ENCODE peak calls at places on chromosomes 11 and 22, in ten cellular contexts. M, G, J, C, I, W, E, R, Z and F are unnamed samples.

GRCh38 chr22:44365196-44365802 is 52.5 kb upstream of the SHISAL1 start:
- DNase-seq in I (no peak), G (no peak), R (no peak), Z (no peak), M (no peak), W (no peak), J (no peak), E (peak), C (no peak), F (no peak)

GRCh38 chr22:45584121-45584570 is 81.5 kb downstream of the FBLN1 start:
- DNase-seq in E (peak), J (no peak), Z (no peak), C (no peak), I (no peak), W (no peak), M (no peak), G (peak), R (no peak), F (no peak)

GRCh38 chr11:65917077-65917433 is 1.8 kb downstream of the C11orf68 start:
- DNase-seq in Z (no peak), I (no peak), R (no peak), C (peak), J (no peak), G (peak), M (no peak), E (no peak), W (no peak), F (no peak)

GRCh38 chr11:35190804-35191348 is 51.9 kb downstream of the CD44 start:
- DNase-seq in Z (no peak), J (no peak), R (no peak), G (no peak), M (no peak), C (no peak), E (no peak), I (no peak), W (no peak), F (no peak)

GRCh38 chr11:105838668-105839403 is 183.2 kb downstream of the MSANTD4 start:
- DNase-seq in W (no peak), G (peak), C (peak), I (no peak), J (no peak), R (no peak), E (no peak), Z (no peak), M (no peak), F (no peak)

GRCh38 chr22:49606562-49606961 is 221.1 kb downstream of the BRD1 start:
- DNase-seq in J (no peak), R (no peak), G (no peak), C (no peak), Z (no peak), M (no peak), I (no peak), W (no peak), E (no peak), F (no peak)

GRCh38 chr22:25368271-25368670 is 148.8 kb downstream of the CRYBB2 start:
- DNase-seq in Z (peak), G (peak), E (no peak), W (no peak), C (peak), J (no peak), I (no peak), M (no peak), R (no peak), F (no peak)

GRCh38 chr11:30346068-30346688 is 23.3 kb downstream of the ARL14EP start:
- DNase-seq in Z (peak), I (peak), J (no peak), E (no peak), M (no peak), R (peak), W (no peak), C (peak), G (peak), F (no peak)

GRCh38 chr22:31631381-31631780 is 30.6 kb downstream of the PISD start:
- DNase-seq in I (no peak), Z (no peak), G (no peak), E (no peak), W (no peak), C (no peak), M (no peak), R (no peak), J (no peak), F (no peak)

GRCh38 chr11:121489823-121490222 is 37.1 kb upstream of the SORL1-AS1 start:
- DNase-seq in G (no peak), I (no peak), Z (no peak), C (no peak), R (no peak), W (no peak), J (no peak), M (no peak), E (no peak), F (no peak)

GRCh38 chr11:121389651-121390050 is 62.5 kb upstream of the SORL1 start:
- DNase-seq in Z (no peak), C (no peak), R (peak), W (peak), E (no peak), G (no peak), I (peak), M (no peak), J (peak), F (no peak)

GRCh38 chr11:13958596-13958995 is 3.9 kb upstream of the SPON1 start:
- DNase-seq in M (no peak), W (no peak), G (no peak), J (no peak), I (no peak), E (no peak), C (no peak), R (no peak), Z (no peak), F (no peak)

GRCh38 chr11:210122-210802 is 2.8 kb downstream of the RIC8A start:
- DNase-seq in J (peak), R (no peak), G (peak), M (no peak), C (peak), I (no peak), E (peak), Z (no peak), W (no peak), F (no peak)

GRCh38 chr11:132605794-132606570 is 926.3 kb downstream of the OPCML start:
- DNase-seq in W (no peak), G (peak), E (no peak), Z (no peak), M (no peak), I (no peak), C (no peak), R (no peak), J (no peak), F (no peak)

GRCh38 chr11:131077340-131077739 is 161.1 kb upstream of the SNX19 start:
- DNase-seq in W (no peak), E (no peak), Z (no peak), M (no peak), R (no peak), J (no peak), G (peak), C (peak), I (no peak), F (no peak)

GRCh38 chr11:108934696-108935095 is 269.8 kb downstream of the DDX10 start:
- DNase-seq in M (no peak), I (no peak), Z (no peak), G (no peak), J (no peak), R (no peak), W (no peak), C (no peak), E (no peak), F (no peak)

GRCh38 chr11:14386081-14386480 is 27.1 kb upstream of the RRAS2 start:
- DNase-seq in I (no peak), R (no peak), G (no peak), W (no peak), Z (no peak), J (no peak), M (no peak), C (no peak), E (no peak), F (no peak)

GRCh38 chr11:114479331-114479730 is 40.1 kb downstream of the REXO2 start:
- DNase-seq in I (no peak), J (no peak), M (no peak), C (no peak), W (no peak), G (peak), E (no peak), Z (no peak), R (no peak), F (no peak)

GRCh38 chr11:58121101-58121500 is 4.2 kb downstream of the OR9I1 start:
- DNase-seq in R (no peak), W (no peak), E (no peak), I (no peak), G (no peak), M (no peak), C (peak), Z (no peak), J (no peak), F (no peak)